ENCODE peak calls at places on chromosome 15, in five cellular contexts. P, V, A, F and S are unnamed samples. For H3K9me3, the result is how much of the 10 kb centered on the place peaks cover.

GRCh38 chr15:70160267-70160666 is 62.5 kb upstream of the TLE3 start:
- DNase-seq in V (peak), F (no peak), A (no peak), P (no peak), S (no peak)

GRCh38 chr15:99452010-99452409 is 113.8 kb upstream of the MEF2A start:
- DNase-seq in P (no peak), V (no peak), F (no peak), A (no peak), S (no peak)

GRCh38 chr15:75725719-75726607 is 13.3 kb upstream of the CSPG4 start:
- DNase-seq in F (no peak), A (no peak), P (no peak), V (no peak), S (no peak)

GRCh38 chr15:25470230-25470629 is 31.4 kb upstream of the UBE3A start:
- DNase-seq in F (no peak), V (no peak), A (no peak), P (no peak), S (no peak)

GRCh38 chr15:49015896-49016295 is 30.4 kb downstream of the SECISBP2L start:
- DNase-seq in A (no peak), P (no peak), F (no peak), V (no peak), S (no peak)

GRCh38 chr15:42273099-42273899 is at the start of the genes GANC and TMEM87A:
- DNase-seq in V (peak), F (peak), P (peak), A (peak), S (peak)

GRCh38 chr15:78299302-78300102 is at the start of gene SKIC8:
- DNase-seq in A (peak), V (peak), F (peak), P (peak), S (peak)

GRCh38 chr15:40511472-40512133 is 40.8 kb downstream of the CHST14 start:
- DNase-seq in F (peak), P (no peak), V (peak), A (peak), S (no peak)

GRCh38 chr15:25792128-25792527 is 71.0 kb downstream of the ATP10A start:
- DNase-seq in F (no peak), P (no peak), A (no peak), V (no peak), S (no peak)

GRCh38 chr15:64274541-64274940 is 81.4 kb downstream of the CSNK1G1 start:
- DNase-seq in A (peak), F (no peak), P (no peak), V (no peak), S (no peak)

GRCh38 chr15:37057831-37058230 is 42.5 kb downstream of the MEIS2 start:
- DNase-seq in A (no peak), V (no peak), F (no peak), P (no peak), S (no peak)

GRCh38 chr15:67188551-67189218 is 65.8 kb downstream of the AAGAB start:
- DNase-seq in V (no peak), A (no peak), P (no peak), F (no peak), S (peak)

GRCh38 chr15:40430271-40430805 is 10.4 kb upstream of the BAHD1 start:
- DNase-seq in P (no peak), F (peak), V (peak), A (no peak), S (no peak)

GRCh38 chr15:85402195-85402921 is 22.0 kb downstream of the AKAP13 start:
- DNase-seq in V (no peak), A (no peak), F (no peak), P (no peak), S (peak)

GRCh38 chr15:43274136-43274535 is 7.4 kb upstream of the TGM5 start:
- DNase-seq in P (no peak), F (no peak), V (no peak), A (no peak), S (no peak)

GRCh38 chr15:79130535-79131130 is 40.1 kb upstream of the RASGRF1 start:
- DNase-seq in P (no peak), A (no peak), V (no peak), F (no peak), S (no peak)

GRCh38 chr15:66703540-66703941 is 1.5 kb downstream of the SMAD6 start:
- DNase-seq in F (peak), A (no peak), P (no peak), V (peak), S (no peak)

GRCh38 chr15:65832549-65833364 is 36.5 kb upstream of the RAB11A start:
- DNase-seq in P (peak), F (peak), A (peak), V (peak), S (peak)

GRCh38 chr15:41809121-41809520 is 18.8 kb upstream of the JMJD7 start:
- DNase-seq in F (no peak), P (no peak), V (no peak), A (no peak), S (no peak)

GRCh38 chr15:100256985-100257650 is 84.7 kb downstream of the ADAMTS17 start:
- DNase-seq in P (no peak), A (no peak), V (no peak), F (no peak), S (no peak)

GRCh38 chr15:70902105-70902504 is 9.5 kb downstream of the LRRC49 start:
- DNase-seq in P (no peak), V (peak), F (peak), A (no peak), S (peak)

GRCh38 chr15:75736256-75736655 is 23.6 kb upstream of the CSPG4 start:
- DNase-seq in V (no peak), F (no peak), A (no peak), P (no peak), S (no peak)

GRCh38 chr15:68528891-68529290 is 49.9 kb upstream of the CORO2B start:
- DNase-seq in V (no peak), F (no peak), P (no peak), A (no peak), S (no peak)

GRCh38 chr15:68930268-68931022 is at the start of gene SPESP1:
- DNase-seq in V (no peak), A (peak), F (peak), P (no peak), S (peak)

GRCh38 chr15:66996099-66996498 is 69.3 kb upstream of the SMAD3 start:
- DNase-seq in P (peak), A (no peak), F (no peak), V (no peak), S (no peak)

GRCh38 chr15:69537085-69537484 is 84.5 kb downstream of the RPLP1 start:
- DNase-seq in P (no peak), F (no peak), V (no peak), A (no peak), S (no peak)

GRCh38 chr15:54288049-54288448 is 309.8 kb downstream of the UNC13C start:
- DNase-seq in V (no peak), A (no peak), F (no peak), P (no peak), S (no peak)

GRCh38 chr15:76401285-76401684 is 64.7 kb downstream of the ISL2 start:
- DNase-seq in F (no peak), V (no peak), A (no peak), P (no peak), S (no peak)

GRCh38 chr15:76684002-76684401 is 221.1 kb downstream of the SCAPER start:
- DNase-seq in V (no peak), A (no peak), P (no peak), F (no peak), S (no peak)

GRCh38 chr15:57278439-57278838 is 97.9 kb upstream of the CGNL1 start:
- DNase-seq in P (no peak), F (no peak), A (no peak), V (no peak), S (no peak)

GRCh38 chr15:65377976-65378366 is at the start of gene IGDCC3:
- DNase-seq in F (no peak), A (no peak), P (no peak), V (peak), S (no peak)

GRCh38 chr15:66951976-66952375 is 113.4 kb upstream of the SMAD3 start:
- DNase-seq in F (no peak), P (no peak), A (no peak), V (no peak), S (no peak)

GRCh38 chr15:41892621-41893421 is 1.0 kb downstream of the SPTBN5 start:
- DNase-seq in V (no peak), P (no peak), A (peak), F (peak), S (no peak)

GRCh38 chr15:93028111-93028631 is 60.8 kb downstream of the RGMA start:
- DNase-seq in A (no peak), V (no peak), F (no peak), P (no peak), S (no peak)

GRCh38 chr15:50889589-50889988 is 18.9 kb upstream of the AP4E1 start:
- DNase-seq in A (no peak), F (no peak), V (no peak), P (no peak), S (no peak)

GRCh38 chr15:67543348-67543718 is 830 bp downstream of the MAP2K5 start:
- DNase-seq in P (no peak), A (no peak), V (no peak), F (peak), S (no peak)

GRCh38 chr15:78103406-78104118 is 11.2 kb downstream of the SH2D7 start:
- DNase-seq in F (peak), P (no peak), A (peak), V (no peak), S (no peak)

DNA sequence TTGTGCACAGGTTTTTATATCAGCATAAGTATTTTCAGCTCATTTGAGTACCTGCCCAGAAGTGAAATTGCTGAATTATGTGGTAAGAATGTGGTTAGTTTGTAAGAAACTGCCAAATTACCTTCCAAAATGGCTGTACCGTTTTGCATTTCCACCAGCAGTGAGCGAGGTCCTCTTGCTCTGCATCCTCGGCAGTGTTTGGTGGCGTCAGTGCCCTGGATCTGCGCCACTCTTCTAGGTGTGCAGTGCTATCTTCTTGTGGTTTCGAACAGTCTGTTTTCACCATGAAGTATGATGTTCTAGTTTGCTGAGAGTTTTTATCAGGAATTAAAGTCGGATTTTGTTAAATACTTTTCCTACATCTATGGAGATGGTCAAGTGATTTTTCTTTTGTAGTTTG is 24.8 kb upstream of the PCSK6 start:
- DNase-seq in A (no peak), P (peak), F (no peak), V (no peak), S (no peak)
- H3K9me3 ChIP-seq in A (under half), P (under half), F (under half), V (under half), S (under half)

GRCh38 chr15:88714782-88715372 is 76.1 kb downstream of the ISG20 start:
- DNase-seq in F (no peak), V (no peak), P (no peak), A (no peak), S (no peak)
- H3K9me3 ChIP-seq in F (under half), V (under half), P (under half), A (under half), S (under half)

GRCh38 chr15:20340931-20341661 is 200.5 kb downstream of the GOLGA6L6 start:
- DNase-seq in P (peak), A (peak), F (peak), V (no peak), S (no peak)
- H3K9me3 ChIP-seq in P (under half), A (under half), F (under half), V (under half), S (half or more)

DNA sequence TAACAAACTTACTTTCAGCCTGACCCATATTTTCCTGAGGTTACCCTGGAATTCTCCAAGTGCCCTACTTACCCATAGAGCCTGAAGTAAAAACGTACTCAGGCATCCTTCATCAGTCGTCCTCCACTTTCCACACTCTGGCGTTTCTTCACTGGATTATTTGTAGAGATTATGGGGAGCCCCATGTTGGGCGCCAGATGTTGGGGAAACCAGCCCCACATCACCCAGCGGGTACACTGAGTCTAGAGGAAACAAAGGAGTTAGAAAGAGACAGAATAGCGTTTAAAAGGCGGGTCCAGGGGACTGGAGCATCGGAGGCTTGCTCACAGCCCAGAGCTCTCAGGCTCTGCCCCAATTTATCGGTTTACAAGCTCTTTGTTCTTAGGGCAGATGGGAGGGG is 9.7 kb upstream of the SLC28A2 start:
- DNase-seq in P (no peak), F (no peak), V (peak), A (peak), S (no peak)
- H3K9me3 ChIP-seq in P (half or more), F (half or more), V (under half), A (under half), S (under half)

DNA sequence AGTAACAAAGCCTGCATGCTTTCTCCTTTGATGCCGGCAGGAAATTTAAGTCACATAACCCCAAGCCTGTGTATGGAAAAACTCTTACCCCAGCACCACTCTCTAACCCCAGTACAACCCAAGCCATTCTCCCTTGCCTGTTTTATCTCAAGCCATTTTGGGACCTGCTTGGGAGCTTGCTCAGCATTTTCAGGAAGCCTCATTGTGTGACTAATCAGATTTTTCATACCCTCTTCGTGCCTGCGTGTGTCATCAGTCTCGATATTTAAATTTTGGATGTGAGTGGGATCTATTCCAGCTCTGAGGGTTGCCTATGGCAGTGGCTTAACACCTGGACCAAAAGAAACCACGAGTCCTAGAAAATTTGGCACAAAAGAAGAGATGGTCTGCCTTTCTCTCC is 426.2 kb downstream of the SQOR start:
- DNase-seq in F (no peak), A (no peak), V (no peak), P (no peak), S (no peak)
- H3K9me3 ChIP-seq in F (under half), A (under half), V (under half), P (under half), S (under half)

GRCh38 chr15:27628486-27628885 is 470.6 kb downstream of the OCA2 start:
- DNase-seq in F (no peak), P (no peak), V (no peak), A (no peak), S (no peak)
- H3K9me3 ChIP-seq in F (under half), P (under half), V (under half), A (under half), S (under half)

GRCh38 chr15:24068102-24068501 is 381.0 kb upstream of the NDN start:
- DNase-seq in P (no peak), F (peak), A (no peak), V (no peak), S (no peak)
- H3K9me3 ChIP-seq in P (under half), F (under half), A (under half), V (under half), S (under half)